ENCODE peak calls at places on chromosomes 13 and 19, in ten cellular contexts. One of them, this sample, is unnamed.

GRCh38 chr13:103431880-103432279 is 365.7 kb upstream of the SLC10A2 start:
- DNase-seq in HL-60: no peak
- DNase-seq in uterus: no peak
- DNase-seq in fibroblast of lung: no peak
- DNase-seq in GM12878: no peak
- DNase-seq in osteocyte: no peak
- DNase-seq in hepatocyte: no peak
- DNase-seq in osteoblast: no peak
- DNase-seq in cardiac muscle cell: no peak
- DNase-seq in nephron progenitor cell: no peak
- DNase-seq in this sample: no peak

GRCh38 chr19:37969695-37970094 is 62.7 kb downstream of the SIPA1L3 start:
- DNase-seq in HL-60: no peak
- DNase-seq in uterus: no peak
- DNase-seq in fibroblast of lung: no peak
- DNase-seq in GM12878: no peak
- DNase-seq in osteocyte: no peak
- DNase-seq in hepatocyte: no peak
- DNase-seq in osteoblast: no peak
- DNase-seq in cardiac muscle cell: no peak
- DNase-seq in nephron progenitor cell: no peak
- DNase-seq in this sample: no peak

GRCh38 chr13:104757712-104758111 is 1691.5 kb upstream of the SLC10A2 start:
- DNase-seq in HL-60: no peak
- DNase-seq in uterus: no peak
- DNase-seq in fibroblast of lung: no peak
- DNase-seq in GM12878: no peak
- DNase-seq in osteocyte: no peak
- DNase-seq in hepatocyte: no peak
- DNase-seq in osteoblast: no peak
- DNase-seq in cardiac muscle cell: no peak
- DNase-seq in nephron progenitor cell: no peak
- DNase-seq in this sample: no peak

GRCh38 chr19:41597600-41598041 is 21.7 kb downstream of the CEACAM21 start:
- DNase-seq in HL-60: peak
- DNase-seq in uterus: peak
- DNase-seq in fibroblast of lung: peak
- DNase-seq in GM12878: peak
- DNase-seq in osteocyte: peak
- DNase-seq in hepatocyte: peak
- DNase-seq in osteoblast: peak
- DNase-seq in cardiac muscle cell: peak
- DNase-seq in nephron progenitor cell: peak
- DNase-seq in this sample: peak

GRCh38 chr13:97512732-97513131 is 78.8 kb downstream of the RAP2A start:
- DNase-seq in HL-60: no peak
- DNase-seq in uterus: no peak
- DNase-seq in fibroblast of lung: no peak
- DNase-seq in GM12878: no peak
- DNase-seq in osteocyte: no peak
- DNase-seq in hepatocyte: no peak
- DNase-seq in osteoblast: no peak
- DNase-seq in cardiac muscle cell: no peak
- DNase-seq in nephron progenitor cell: no peak
- DNase-seq in this sample: no peak

GRCh38 chr13:75959861-75960481 is 323.8 kb downstream of the LMO7 start:
- DNase-seq in HL-60: no peak
- DNase-seq in uterus: no peak
- DNase-seq in fibroblast of lung: no peak
- DNase-seq in GM12878: no peak
- DNase-seq in osteocyte: no peak
- DNase-seq in hepatocyte: no peak
- DNase-seq in osteoblast: no peak
- DNase-seq in cardiac muscle cell: no peak
- DNase-seq in nephron progenitor cell: no peak
- DNase-seq in this sample: no peak

GRCh38 chr13:32443111-32443510 is 15.2 kb upstream of the N4BP2L1 start:
- DNase-seq in HL-60: no peak
- DNase-seq in uterus: no peak
- DNase-seq in fibroblast of lung: peak
- DNase-seq in GM12878: peak
- DNase-seq in osteocyte: no peak
- DNase-seq in hepatocyte: peak
- DNase-seq in osteoblast: no peak
- DNase-seq in cardiac muscle cell: peak
- DNase-seq in nephron progenitor cell: no peak
- DNase-seq in this sample: no peak

GRCh38 chr19:23260956-23261355 is 10.8 kb upstream of the ZNF724 start:
- DNase-seq in HL-60: no peak
- DNase-seq in uterus: no peak
- DNase-seq in fibroblast of lung: no peak
- DNase-seq in GM12878: no peak
- DNase-seq in osteocyte: no peak
- DNase-seq in hepatocyte: no peak
- DNase-seq in osteoblast: no peak
- DNase-seq in cardiac muscle cell: no peak
- DNase-seq in nephron progenitor cell: no peak
- DNase-seq in this sample: no peak

GRCh38 chr19:53608381-53608780 is 23.4 kb upstream of the DPRX start:
- DNase-seq in HL-60: no peak
- DNase-seq in uterus: no peak
- DNase-seq in fibroblast of lung: no peak
- DNase-seq in GM12878: no peak
- DNase-seq in osteocyte: no peak
- DNase-seq in hepatocyte: no peak
- DNase-seq in osteoblast: no peak
- DNase-seq in cardiac muscle cell: no peak
- DNase-seq in nephron progenitor cell: no peak
- DNase-seq in this sample: no peak

GRCh38 chr13:48596128-48596429 is 57.6 kb upstream of the CYSLTR2 start:
- DNase-seq in HL-60: no peak
- DNase-seq in uterus: no peak
- DNase-seq in fibroblast of lung: no peak
- DNase-seq in GM12878: no peak
- DNase-seq in osteocyte: no peak
- DNase-seq in hepatocyte: no peak
- DNase-seq in osteoblast: no peak
- DNase-seq in cardiac muscle cell: no peak
- DNase-seq in nephron progenitor cell: no peak
- DNase-seq in this sample: no peak

GRCh38 chr13:39306639-39307589 is 268.7 kb downstream of the NHLRC3 start:
- DNase-seq in HL-60: no peak
- DNase-seq in uterus: no peak
- DNase-seq in fibroblast of lung: no peak
- DNase-seq in GM12878: peak
- DNase-seq in osteocyte: no peak
- DNase-seq in hepatocyte: no peak
- DNase-seq in osteoblast: no peak
- DNase-seq in cardiac muscle cell: no peak
- DNase-seq in nephron progenitor cell: no peak
- DNase-seq in this sample: no peak

GRCh38 chr13:98565726-98566577 is 11.0 kb downstream of the STK24 start:
- DNase-seq in HL-60: no peak
- DNase-seq in uterus: no peak
- DNase-seq in fibroblast of lung: no peak
- DNase-seq in GM12878: no peak
- DNase-seq in osteocyte: no peak
- DNase-seq in hepatocyte: no peak
- DNase-seq in osteoblast: peak
- DNase-seq in cardiac muscle cell: peak
- DNase-seq in nephron progenitor cell: no peak
- DNase-seq in this sample: no peak

GRCh38 chr19:55257461-55258411 is 1.1 kb downstream of the PPP6R1 start:
- DNase-seq in HL-60: no peak
- DNase-seq in uterus: no peak
- DNase-seq in fibroblast of lung: no peak
- DNase-seq in GM12878: no peak
- DNase-seq in osteocyte: no peak
- DNase-seq in hepatocyte: peak
- DNase-seq in osteoblast: peak
- DNase-seq in cardiac muscle cell: peak
- DNase-seq in nephron progenitor cell: peak
- DNase-seq in this sample: no peak

GRCh38 chr13:42422681-42423080 is 150.7 kb downstream of the AKAP11 start:
- DNase-seq in HL-60: no peak
- DNase-seq in uterus: no peak
- DNase-seq in fibroblast of lung: no peak
- DNase-seq in GM12878: no peak
- DNase-seq in osteocyte: no peak
- DNase-seq in hepatocyte: no peak
- DNase-seq in osteoblast: no peak
- DNase-seq in cardiac muscle cell: no peak
- DNase-seq in nephron progenitor cell: no peak
- DNase-seq in this sample: no peak

GRCh38 chr19:23263396-23263795 is 13.2 kb upstream of the ZNF724 start:
- DNase-seq in HL-60: no peak
- DNase-seq in uterus: no peak
- DNase-seq in fibroblast of lung: no peak
- DNase-seq in GM12878: no peak
- DNase-seq in osteocyte: no peak
- DNase-seq in hepatocyte: no peak
- DNase-seq in osteoblast: no peak
- DNase-seq in cardiac muscle cell: no peak
- DNase-seq in nephron progenitor cell: no peak
- DNase-seq in this sample: no peak

GRCh38 chr13:101545521-101545920 is 93.0 kb downstream of the ITGBL1 start:
- DNase-seq in HL-60: no peak
- DNase-seq in uterus: no peak
- DNase-seq in fibroblast of lung: peak
- DNase-seq in GM12878: no peak
- DNase-seq in osteocyte: no peak
- DNase-seq in hepatocyte: no peak
- DNase-seq in osteoblast: no peak
- DNase-seq in cardiac muscle cell: no peak
- DNase-seq in nephron progenitor cell: no peak
- DNase-seq in this sample: no peak
- TF ChIP-seq CTCF in HL-60: no peak
- TF ChIP-seq CTCF in uterus: no peak
- TF ChIP-seq CTCF in fibroblast of lung: no peak
- TF ChIP-seq CTCF in GM12878: no peak
- TF ChIP-seq CTCF in osteocyte: peak
- TF ChIP-seq CTCF in hepatocyte: no peak
- TF ChIP-seq CTCF in osteoblast: peak
- TF ChIP-seq CTCF in cardiac muscle cell: no peak
- TF ChIP-seq CTCF in nephron progenitor cell: no peak
- TF ChIP-seq CTCF in this sample: no peak

DNA sequence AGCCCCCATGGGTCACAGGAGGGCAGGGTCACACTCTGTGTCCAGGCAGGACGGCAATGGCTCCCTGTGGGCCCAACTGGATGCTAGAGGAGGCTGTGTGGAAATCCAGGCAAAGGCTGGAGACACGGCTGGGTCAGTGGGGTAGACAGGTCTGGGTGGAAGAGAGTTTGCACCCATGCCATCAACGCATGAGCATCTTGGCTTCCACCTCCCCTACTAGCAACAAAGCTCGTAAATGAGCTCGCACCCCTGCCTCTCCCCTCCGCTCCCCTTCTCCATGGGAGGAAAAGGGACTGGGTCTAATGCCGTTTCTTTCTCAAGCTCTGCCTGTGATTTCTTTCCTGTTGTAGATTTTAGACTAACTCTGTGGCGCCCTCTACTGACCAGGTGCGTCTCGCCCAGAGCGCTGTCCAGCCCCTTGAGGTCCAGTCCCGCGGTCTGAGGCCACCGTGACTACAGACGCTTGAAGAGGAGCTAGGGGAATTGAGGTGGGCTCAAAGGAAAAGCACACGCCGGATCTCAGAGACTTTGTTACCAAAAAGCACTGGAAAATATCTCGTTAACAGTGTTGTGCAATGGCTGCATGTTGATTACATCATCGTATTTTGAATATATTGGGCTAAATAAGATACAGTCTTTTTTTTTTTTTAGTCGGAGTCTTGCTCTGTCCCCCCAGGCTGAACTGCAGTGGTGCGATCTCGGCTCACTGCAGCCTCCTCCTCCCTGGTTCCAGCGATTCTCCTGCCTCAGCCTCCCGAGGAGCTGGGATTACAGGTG is 50.7 kb upstream of the USP29 start:
- DNase-seq in HL-60: no peak
- DNase-seq in uterus: peak
- DNase-seq in fibroblast of lung: no peak
- DNase-seq in GM12878: no peak
- DNase-seq in osteocyte: no peak
- DNase-seq in hepatocyte: no peak
- DNase-seq in osteoblast: no peak
- DNase-seq in cardiac muscle cell: no peak
- DNase-seq in nephron progenitor cell: no peak
- DNase-seq in this sample: no peak
- TF ChIP-seq CTCF in HL-60: no peak
- TF ChIP-seq CTCF in uterus: peak
- TF ChIP-seq CTCF in fibroblast of lung: no peak
- TF ChIP-seq CTCF in GM12878: no peak
- TF ChIP-seq CTCF in osteocyte: no peak
- TF ChIP-seq CTCF in hepatocyte: no peak
- TF ChIP-seq CTCF in osteoblast: no peak
- TF ChIP-seq CTCF in cardiac muscle cell: no peak
- TF ChIP-seq CTCF in nephron progenitor cell: no peak
- TF ChIP-seq CTCF in this sample: no peak

DNA sequence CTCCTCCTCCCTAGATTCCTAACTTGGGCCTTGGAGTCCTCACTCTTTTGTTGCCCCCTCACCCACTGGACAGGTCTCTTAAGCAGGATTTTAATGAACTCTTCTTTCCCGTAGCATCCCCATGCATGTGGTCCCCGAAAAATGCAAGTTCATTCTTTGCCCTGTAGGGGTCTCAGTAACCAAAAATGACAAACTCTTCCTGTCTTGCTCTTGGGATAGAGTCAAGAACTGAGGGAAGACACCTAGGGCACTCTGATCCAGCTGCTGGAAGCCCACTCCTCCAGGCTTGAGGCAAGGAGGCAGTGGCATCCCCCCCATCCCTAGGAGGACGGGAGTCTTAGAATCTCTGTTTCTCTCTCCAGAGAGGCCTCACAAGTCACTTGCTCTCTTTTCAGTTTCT is 987.0 kb downstream of the DIAPH3 start:
- DNase-seq in HL-60: no peak
- DNase-seq in uterus: no peak
- DNase-seq in fibroblast of lung: no peak
- DNase-seq in GM12878: no peak
- DNase-seq in osteocyte: no peak
- DNase-seq in hepatocyte: no peak
- DNase-seq in osteoblast: no peak
- DNase-seq in cardiac muscle cell: no peak
- DNase-seq in nephron progenitor cell: no peak
- DNase-seq in this sample: no peak
- TF ChIP-seq CTCF in HL-60: no peak
- TF ChIP-seq CTCF in uterus: no peak
- TF ChIP-seq CTCF in fibroblast of lung: peak
- TF ChIP-seq CTCF in GM12878: peak
- TF ChIP-seq CTCF in osteocyte: no peak
- TF ChIP-seq CTCF in hepatocyte: no peak
- TF ChIP-seq CTCF in osteoblast: peak
- TF ChIP-seq CTCF in cardiac muscle cell: no peak
- TF ChIP-seq CTCF in nephron progenitor cell: no peak
- TF ChIP-seq CTCF in this sample: no peak

DNA sequence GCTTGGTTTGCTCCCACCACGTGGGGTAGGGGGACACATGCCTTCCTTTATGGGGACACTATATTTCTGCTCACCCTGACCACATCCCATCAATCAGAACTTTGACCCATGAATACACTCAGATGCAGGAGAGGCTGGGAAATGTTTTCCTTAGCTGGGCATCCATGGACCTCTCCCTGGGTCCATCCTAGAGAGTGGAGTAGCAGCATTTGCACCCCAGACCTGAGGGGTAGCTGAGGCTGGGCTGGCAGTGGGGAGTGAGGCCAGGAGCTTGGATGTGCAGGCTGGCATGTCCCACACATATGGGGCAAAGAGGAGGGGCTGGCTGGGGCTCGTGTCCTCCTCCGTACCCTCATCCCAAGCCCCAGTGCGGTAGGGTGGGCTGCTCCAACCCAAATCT is 152.8 kb downstream of the TM9SF2 start:
- DNase-seq in HL-60: no peak
- DNase-seq in uterus: no peak
- DNase-seq in fibroblast of lung: no peak
- DNase-seq in GM12878: no peak
- DNase-seq in osteocyte: peak
- DNase-seq in hepatocyte: no peak
- DNase-seq in osteoblast: no peak
- DNase-seq in cardiac muscle cell: no peak
- DNase-seq in nephron progenitor cell: no peak
- DNase-seq in this sample: no peak
- TF ChIP-seq CTCF in HL-60: no peak
- TF ChIP-seq CTCF in uterus: no peak
- TF ChIP-seq CTCF in fibroblast of lung: no peak
- TF ChIP-seq CTCF in GM12878: no peak
- TF ChIP-seq CTCF in osteocyte: no peak
- TF ChIP-seq CTCF in hepatocyte: no peak
- TF ChIP-seq CTCF in osteoblast: no peak
- TF ChIP-seq CTCF in cardiac muscle cell: no peak
- TF ChIP-seq CTCF in nephron progenitor cell: no peak
- TF ChIP-seq CTCF in this sample: no peak